ENCODE peak calls at places on chromosome 2, in four cellular contexts. One of them, this sample, is unnamed.

GRCh38 chr2:196758474-196759377 is 40.8 kb downstream of the GTF3C3 start:
- DNase-seq in caudate nucleus: no peak
- DNase-seq in A549: peak; percentile 12
- DNase-seq in neural progenitor cell: no peak
- DNase-seq in this sample: no peak

GRCh38 chr2:163779970-163780597 is 44.3 kb upstream of the FIGN start:
- DNase-seq in neural progenitor cell: no peak
- DNase-seq in caudate nucleus: no peak
- DNase-seq in A549: no peak
- DNase-seq in this sample: no peak

GRCh38 chr2:212147921-212148513 is 390.6 kb downstream of the ERBB4 start:
- DNase-seq in caudate nucleus: no peak
- DNase-seq in neural progenitor cell: peak; percentile 29
- DNase-seq in A549: peak; percentile 4
- DNase-seq in this sample: no peak

GRCh38 chr2:37201766-37202165 is 5.5 kb downstream of the CEBPZOS start:
- DNase-seq in neural progenitor cell: no peak
- DNase-seq in A549: no peak
- DNase-seq in caudate nucleus: no peak
- DNase-seq in this sample: no peak

GRCh38 chr2:201357216-201357615 is at the start of gene FLACC1:
- DNase-seq in caudate nucleus: no peak
- DNase-seq in neural progenitor cell: peak; percentile 65
- DNase-seq in A549: peak; percentile 57
- DNase-seq in this sample: no peak

GRCh38 chr2:176193048-176193447 is 4.6 kb downstream of the HOXD1 start:
- DNase-seq in caudate nucleus: no peak
- DNase-seq in A549: no peak
- DNase-seq in neural progenitor cell: no peak
- DNase-seq in this sample: no peak

GRCh38 chr2:238929242-238930081 is 81.6 kb downstream of the TWIST2 start:
- DNase-seq in caudate nucleus: peak; percentile 20
- DNase-seq in A549: no peak
- DNase-seq in neural progenitor cell: no peak
- DNase-seq in this sample: no peak

GRCh38 chr2:98807221-98807620 is 76.3 kb upstream of the MGAT4A start:
- DNase-seq in caudate nucleus: no peak
- DNase-seq in A549: no peak
- DNase-seq in neural progenitor cell: no peak
- DNase-seq in this sample: no peak

GRCh38 chr2:38065502-38066135 is 10.3 kb downstream of the CYP1B1 start:
- DNase-seq in A549: no peak
- DNase-seq in caudate nucleus: no peak
- DNase-seq in neural progenitor cell: peak; percentile 54
- DNase-seq in this sample: no peak

GRCh38 chr2:112626604-112627059 is 19.1 kb upstream of the SLC20A1 start:
- DNase-seq in neural progenitor cell: peak; percentile 68
- DNase-seq in caudate nucleus: peak; percentile 69
- DNase-seq in A549: peak; percentile 75
- DNase-seq in this sample: no peak

GRCh38 chr2:86788172-86788571 is 2.5 kb downstream of the CD8A start:
- DNase-seq in neural progenitor cell: no peak
- DNase-seq in A549: no peak
- DNase-seq in caudate nucleus: peak; percentile 48
- DNase-seq in this sample: no peak

GRCh38 chr2:86787701-86788100 is 3.0 kb downstream of the CD8A start:
- DNase-seq in A549: peak; percentile 16
- DNase-seq in neural progenitor cell: peak; percentile 8
- DNase-seq in caudate nucleus: no peak
- DNase-seq in this sample: no peak

GRCh38 chr2:86785456-86785855 is 5.3 kb downstream of the CD8A start:
- DNase-seq in caudate nucleus: no peak
- DNase-seq in neural progenitor cell: no peak
- DNase-seq in A549: no peak
- DNase-seq in this sample: no peak

GRCh38 chr2:86783615-86784339 is 6.9 kb downstream of the CD8A start:
- DNase-seq in A549: no peak
- DNase-seq in caudate nucleus: no peak
- DNase-seq in neural progenitor cell: no peak
- DNase-seq in this sample: no peak

GRCh38 chr2:86786001-86786536 is 4.6 kb downstream of the CD8A start:
- DNase-seq in caudate nucleus: no peak
- DNase-seq in neural progenitor cell: no peak
- DNase-seq in A549: no peak
- DNase-seq in this sample: no peak
- H3K27ac ChIP-seq in caudate nucleus: no peak overlapping the region
- H3K27ac ChIP-seq in neural progenitor cell: no peak overlapping the region
- H3K27ac ChIP-seq in A549: no peak overlapping the region
- H3K27ac ChIP-seq in this sample: no peak overlapping the region

GRCh38 chr2:237889016-237889415 is 29.6 kb downstream of the RAMP1 start:
- DNase-seq in A549: no peak
- DNase-seq in neural progenitor cell: peak; percentile 35
- DNase-seq in caudate nucleus: no peak
- DNase-seq in this sample: no peak

GRCh38 chr2:237889811-237890210 is 30.4 kb downstream of the RAMP1 start:
- DNase-seq in caudate nucleus: no peak
- DNase-seq in neural progenitor cell: no peak
- DNase-seq in A549: no peak
- DNase-seq in this sample: no peak

GRCh38 chr2:237886702-237887481 is 27.5 kb downstream of the RAMP1 start:
- DNase-seq in neural progenitor cell: no peak
- DNase-seq in A549: no peak
- DNase-seq in caudate nucleus: no peak
- DNase-seq in this sample: peak; percentile 58

GRCh38 chr2:237885931-237886701 is 26.7 kb downstream of the RAMP1 start:
- DNase-seq in neural progenitor cell: no peak
- DNase-seq in caudate nucleus: peak; percentile 24
- DNase-seq in A549: no peak
- DNase-seq in this sample: peak; percentile 50

GRCh38 chr2:237888389-237888788 is 29.0 kb downstream of the RAMP1 start:
- DNase-seq in A549: no peak
- DNase-seq in caudate nucleus: no peak
- DNase-seq in neural progenitor cell: no peak
- DNase-seq in this sample: no peak
- H3K27ac ChIP-seq in A549: no peak overlapping the region
- H3K27ac ChIP-seq in caudate nucleus: no peak overlapping the region
- H3K27ac ChIP-seq in neural progenitor cell: no peak overlapping the region
- H3K27ac ChIP-seq in this sample: peak overlapping the region; percentile 95

DNA sequence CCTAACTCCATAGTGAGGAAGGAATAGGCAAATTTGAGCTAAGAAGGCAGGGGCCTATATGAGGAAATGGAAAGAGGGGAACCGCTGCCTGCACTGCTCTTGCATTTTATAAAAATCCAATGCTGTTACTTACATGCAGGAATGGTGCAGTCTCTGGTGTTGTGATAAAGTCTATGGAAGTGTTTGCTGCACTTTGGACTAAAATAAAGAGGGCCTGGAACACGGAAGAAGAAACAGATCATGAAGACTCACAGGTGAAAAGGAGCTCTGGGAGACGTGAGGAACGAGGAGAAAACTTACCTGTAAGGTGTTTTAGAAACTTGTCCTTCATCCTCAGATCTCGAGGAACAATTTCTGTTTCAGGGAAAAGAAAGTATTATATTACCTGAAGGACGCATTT is 1.9 kb downstream of the ALKAL2 start:
- DNase-seq in neural progenitor cell: no peak
- DNase-seq in A549: no peak
- DNase-seq in caudate nucleus: no peak
- DNase-seq in this sample: no peak
- H3K27ac ChIP-seq in neural progenitor cell: no peak overlapping the region
- H3K27ac ChIP-seq in A549: no peak overlapping the region
- H3K27ac ChIP-seq in caudate nucleus: no peak overlapping the region
- H3K27ac ChIP-seq in this sample: peak overlapping the region; percentile 70

GRCh38 chr2:142873850-142874287 is 3.6 kb upstream of the KYNU start:
- DNase-seq in A549: no peak
- DNase-seq in neural progenitor cell: no peak
- DNase-seq in caudate nucleus: no peak
- DNase-seq in this sample: no peak
- H3K27ac ChIP-seq in A549: peak overlapping the region; percentile 98
- H3K27ac ChIP-seq in neural progenitor cell: no peak overlapping the region
- H3K27ac ChIP-seq in caudate nucleus: no peak overlapping the region
- H3K27ac ChIP-seq in this sample: no peak overlapping the region

GRCh38 chr2:54336977-54337255 is 80.9 kb upstream of the TSPYL6 start:
- DNase-seq in caudate nucleus: no peak
- DNase-seq in A549: no peak
- DNase-seq in neural progenitor cell: no peak
- DNase-seq in this sample: no peak

GRCh38 chr2:54332386-54332785 is 76.4 kb upstream of the TSPYL6 start:
- DNase-seq in caudate nucleus: no peak
- DNase-seq in neural progenitor cell: no peak
- DNase-seq in A549: no peak
- DNase-seq in this sample: no peak

GRCh38 chr2:54341656-54342055 is 85.6 kb upstream of the TSPYL6 start:
- DNase-seq in A549: no peak
- DNase-seq in caudate nucleus: no peak
- DNase-seq in neural progenitor cell: no peak
- DNase-seq in this sample: no peak

GRCh38 chr2:54331095-54331835 is 75.2 kb upstream of the TSPYL6 start:
- DNase-seq in A549: no peak
- DNase-seq in caudate nucleus: no peak
- DNase-seq in neural progenitor cell: no peak
- DNase-seq in this sample: no peak

DNA sequence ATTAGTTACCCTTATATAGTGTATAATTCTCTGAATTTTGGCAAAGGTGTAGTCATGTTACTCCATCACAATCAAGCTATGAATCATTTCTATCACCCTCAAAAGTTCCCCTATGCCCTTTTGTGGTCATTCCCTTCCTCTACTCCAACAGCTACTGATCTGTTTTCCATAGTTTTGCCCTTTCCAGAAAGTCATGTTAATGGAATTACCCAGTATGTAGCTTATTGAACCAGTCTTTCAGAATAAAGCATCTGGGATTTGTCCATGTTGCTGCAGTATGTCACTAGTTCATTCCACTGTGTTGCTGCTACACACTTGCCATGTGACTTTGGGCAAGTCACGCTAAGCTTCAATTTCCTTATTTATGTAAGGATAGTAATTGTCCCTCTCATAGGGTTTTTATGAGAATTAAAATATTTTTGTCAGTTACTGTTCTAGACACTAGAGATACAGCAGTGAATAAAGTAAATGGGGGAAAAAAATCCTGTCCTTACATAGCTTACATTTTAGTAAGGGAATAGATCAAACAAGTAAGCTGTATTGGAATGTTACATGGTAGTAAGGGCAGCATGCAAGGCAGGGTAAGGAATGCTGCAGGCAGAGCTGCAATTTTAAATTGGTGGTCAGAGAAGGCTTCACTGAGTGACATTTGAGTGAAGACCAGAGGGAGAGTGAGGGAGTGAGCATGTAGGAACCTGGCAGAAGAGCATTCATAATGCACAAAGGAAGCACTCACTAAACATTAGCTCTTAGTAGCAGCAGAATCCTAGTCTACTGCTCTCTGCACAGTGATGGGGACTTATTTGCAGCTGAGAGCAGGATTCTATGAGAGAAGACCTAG is 80.3 kb upstream of the TSPYL6 start:
- DNase-seq in neural progenitor cell: no peak
- DNase-seq in caudate nucleus: no peak
- DNase-seq in A549: no peak
- DNase-seq in this sample: no peak
- H3K27ac ChIP-seq in neural progenitor cell: no peak overlapping the region
- H3K27ac ChIP-seq in caudate nucleus: no peak overlapping the region
- H3K27ac ChIP-seq in A549: no peak overlapping the region
- H3K27ac ChIP-seq in this sample: no peak overlapping the region

DNA sequence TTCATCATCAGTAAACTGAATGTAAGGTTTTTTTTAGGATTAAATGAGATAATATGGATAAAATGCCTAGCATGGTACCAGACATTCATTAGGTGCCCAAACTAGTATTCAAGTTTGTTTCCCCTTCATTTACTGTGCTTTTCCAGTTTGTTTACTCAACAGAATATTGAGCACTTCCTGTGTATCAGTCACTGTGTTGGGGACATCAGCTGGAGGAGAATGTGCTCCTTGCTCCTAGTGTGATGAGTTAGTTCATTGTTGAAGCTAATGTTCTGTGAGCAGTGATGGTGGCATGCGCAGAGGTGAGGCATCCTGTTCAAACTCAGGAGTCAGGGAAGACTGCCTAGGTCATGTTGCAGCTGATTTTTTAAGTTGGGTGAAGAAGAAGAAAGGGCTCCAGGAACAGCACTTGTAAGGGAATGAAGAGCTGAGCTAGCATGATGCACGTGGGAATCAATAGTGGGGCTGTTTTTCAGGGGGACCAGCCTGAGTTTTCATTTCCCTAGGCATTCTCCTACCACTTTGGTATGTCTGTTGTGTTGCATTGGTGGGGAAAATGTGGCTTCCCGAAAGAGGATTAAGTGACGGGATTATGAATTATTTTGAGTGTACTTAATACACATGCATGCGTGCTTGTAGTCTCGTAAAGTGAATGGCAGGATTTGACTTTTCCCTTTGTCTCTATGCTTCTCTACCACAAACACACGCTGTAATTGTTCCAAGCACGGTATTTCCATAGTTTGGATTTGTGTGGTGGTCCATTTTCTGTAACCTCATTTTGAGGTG is 23.7 kb downstream of the TTLL4 start:
- DNase-seq in caudate nucleus: no peak
- DNase-seq in neural progenitor cell: no peak
- DNase-seq in A549: no peak
- DNase-seq in this sample: no peak
- H3K27ac ChIP-seq in caudate nucleus: peak overlapping the region; percentile 65
- H3K27ac ChIP-seq in neural progenitor cell: no peak overlapping the region
- H3K27ac ChIP-seq in A549: peak overlapping the region; percentile 31
- H3K27ac ChIP-seq in this sample: no peak overlapping the region

This sample was measured in thoracic aorta.